ENCODE peak calls at places on chromosome 11, in six cellular contexts. K, T, Z, U, A and P are unnamed samples. For H3K36me3, the result is how much of the 10 kb centered on the place peaks cover.

GRCh38 chr11:110091995-110092576 is 1.1 kb upstream of the ZC3H12C start:
- DNase-seq in T (peak), U (no peak), A (no peak), K (no peak), Z (no peak), P (no peak)

GRCh38 chr11:75796091-75796435 is 18.9 kb upstream of the UVRAG start:
- DNase-seq in Z (no peak), U (no peak), T (no peak), K (no peak), A (no peak), P (no peak)

GRCh38 chr11:101014600-101015242 is 114.9 kb downstream of the PGR start:
- DNase-seq in T (no peak), U (no peak), A (no peak), Z (no peak), K (no peak), P (no peak)

GRCh38 chr11:48104562-48104924 is 112.1 kb upstream of the OR4B1 start:
- DNase-seq in A (no peak), K (no peak), Z (no peak), U (no peak), T (no peak), P (no peak)

GRCh38 chr11:65590240-65590738 is 5.3 kb downstream of the KCNK7 start:
- DNase-seq in U (peak), A (no peak), T (no peak), K (peak), Z (no peak), P (no peak)

GRCh38 chr11:61966673-61967176 is 709 bp downstream of the FTH1 start:
- DNase-seq in A (no peak), U (no peak), T (no peak), K (no peak), Z (no peak), P (peak)

GRCh38 chr11:23797624-23798419 is 699.0 kb upstream of the LUZP2 start:
- DNase-seq in T (no peak), K (no peak), Z (no peak), A (no peak), U (no peak), P (no peak)

GRCh38 chr11:105230586-105230985 is 91.0 kb upstream of the CARD18 start:
- DNase-seq in K (no peak), U (no peak), A (peak), Z (no peak), T (no peak), P (no peak)

GRCh38 chr11:111918390-111919256 is at the start of gene C11orf52:
- DNase-seq in T (peak), A (peak), K (peak), Z (peak), U (no peak), P (peak)

GRCh38 chr11:9972917-9973504 is 309.1 kb downstream of the SWAP70 start:
- DNase-seq in T (peak), Z (no peak), K (peak), U (no peak), A (no peak), P (no peak)

GRCh38 chr11:121237686-121238658 is 54.6 kb upstream of the SC5D start:
- DNase-seq in Z (peak), T (no peak), A (no peak), K (no peak), U (no peak), P (no peak)

GRCh38 chr11:65611758-65612603 is 2.0 kb downstream of the MAP3K11 start:
- DNase-seq in U (no peak), Z (no peak), A (no peak), K (no peak), T (no peak), P (no peak)

GRCh38 chr11:34909955-34910354 is 6.2 kb downstream of the APIP start:
- DNase-seq in Z (no peak), U (no peak), K (peak), A (no peak), T (no peak), P (no peak)

GRCh38 chr11:34405079-34405858 is 33.5 kb upstream of the CAT start:
- DNase-seq in A (no peak), T (no peak), K (no peak), Z (no peak), U (no peak), P (no peak)

GRCh38 chr11:133133053-133133452 is 399.2 kb downstream of the OPCML start:
- DNase-seq in Z (no peak), K (no peak), U (no peak), A (no peak), T (no peak), P (no peak)

GRCh38 chr11:115042002-115042401 is 363.7 kb downstream of the NXPE2 start:
- DNase-seq in T (no peak), K (no peak), U (peak), Z (peak), A (no peak), P (no peak)

GRCh38 chr11:15826826-15827225 is 529.5 kb downstream of the SOX6 start:
- DNase-seq in K (no peak), Z (peak), A (peak), T (peak), U (peak), P (peak)

GRCh38 chr11:65589444-65590239 is 6.0 kb downstream of the KCNK7 start:
- DNase-seq in Z (no peak), A (no peak), U (no peak), K (peak), T (no peak), P (no peak)

GRCh38 chr11:94539420-94539819 is 4.3 kb upstream of the FUT4 start:
- DNase-seq in A (no peak), U (no peak), Z (no peak), K (no peak), T (no peak), P (peak)

GRCh38 chr11:112219476-112220232 is 6.6 kb upstream of the PTS start:
- DNase-seq in T (peak), Z (peak), A (peak), U (no peak), K (peak), P (peak)

GRCh38 chr11:59574467-59574866 is 41.1 kb downstream of the OSBP start:
- DNase-seq in U (no peak), Z (no peak), T (no peak), A (no peak), K (no peak), P (no peak)

GRCh38 chr11:59573216-59573615 is 42.4 kb downstream of the OSBP start:
- DNase-seq in U (no peak), Z (no peak), T (no peak), A (no peak), K (no peak), P (no peak)

GRCh38 chr11:59582006-59582405 is 33.6 kb downstream of the OSBP start:
- DNase-seq in A (no peak), K (no peak), Z (no peak), T (no peak), U (no peak), P (no peak)

GRCh38 chr11:59574932-59575904 is 40.4 kb downstream of the OSBP start:
- DNase-seq in U (no peak), K (no peak), Z (no peak), T (no peak), A (no peak), P (no peak)

GRCh38 chr11:59578369-59578768 is 37.2 kb downstream of the OSBP start:
- DNase-seq in K (no peak), U (no peak), A (no peak), Z (no peak), T (no peak), P (no peak)
- H3K36me3 ChIP-seq in K (under half), U (under half), A (half or more), Z (half or more), T (under half), P (under half)

GRCh38 chr11:74731301-74732094 is at the start of gene CHRDL2:
- DNase-seq in Z (peak), U (peak), A (no peak), K (peak), T (no peak), P (no peak)
- TF ChIP-seq CTCF in Z (no peak), U (no peak), A (no peak), K (no peak), T (no peak), P (no peak)

DNA sequence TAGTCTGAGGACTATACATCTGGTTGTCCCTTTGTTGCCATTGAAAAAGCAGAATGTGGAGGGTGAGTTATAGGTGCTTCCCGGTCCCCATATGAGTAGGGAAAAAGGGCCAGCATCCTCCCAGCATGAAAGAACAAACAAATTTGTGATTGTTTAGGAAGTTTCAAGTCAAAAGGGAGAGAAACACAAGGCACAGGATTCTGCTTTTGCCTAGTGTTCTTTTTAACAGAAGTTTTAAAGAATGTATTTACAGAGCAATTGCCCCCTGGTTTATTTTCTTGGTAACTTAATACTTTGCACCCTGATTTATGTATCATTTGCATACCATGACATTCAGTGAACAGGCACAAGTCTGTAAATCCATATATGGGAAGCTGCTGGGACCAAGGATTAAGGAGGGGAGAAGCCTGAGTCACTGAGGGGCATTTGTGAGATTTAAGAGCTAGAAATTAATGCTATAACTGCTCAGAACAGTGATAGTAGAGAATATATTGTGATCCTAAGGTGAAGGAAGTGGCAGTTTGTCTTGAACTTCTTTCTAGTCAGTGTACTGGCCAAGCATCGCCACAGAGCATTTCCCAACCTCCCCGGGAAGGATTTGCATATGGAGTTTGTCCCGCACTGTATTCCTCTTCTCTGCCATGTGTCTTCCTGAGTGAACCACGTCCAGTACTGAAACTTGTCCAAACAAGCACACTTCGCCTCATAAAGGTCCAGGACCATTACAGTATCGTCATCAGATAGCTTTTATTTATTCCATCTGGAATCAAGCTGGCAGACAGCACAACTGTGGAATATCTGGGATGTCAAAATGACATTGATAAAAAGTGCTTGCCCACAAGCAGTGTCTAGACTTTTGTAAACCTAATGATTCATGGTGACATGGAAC is 103.0 kb downstream of the DBX1 start:
- DNase-seq in T (no peak), A (no peak), Z (no peak), K (no peak), U (no peak), P (no peak)
- H3K36me3 ChIP-seq in T (under half), A (under half), Z (under half), K (under half), U (under half), P (under half)

GRCh38 chr11:97948793-97949192 is 1072.0 kb upstream of the CNTN5 start:
- DNase-seq in T (no peak), K (no peak), U (no peak), A (no peak), Z (no peak), P (no peak)

GRCh38 chr11:97937501-97937900 is 1083.2 kb upstream of the CNTN5 start:
- DNase-seq in T (no peak), Z (no peak), K (no peak), A (no peak), U (no peak), P (no peak)

GRCh38 chr11:97938789-97939188 is 1082.0 kb upstream of the CNTN5 start:
- DNase-seq in A (no peak), U (no peak), T (no peak), K (no peak), Z (no peak), P (no peak)

DNA sequence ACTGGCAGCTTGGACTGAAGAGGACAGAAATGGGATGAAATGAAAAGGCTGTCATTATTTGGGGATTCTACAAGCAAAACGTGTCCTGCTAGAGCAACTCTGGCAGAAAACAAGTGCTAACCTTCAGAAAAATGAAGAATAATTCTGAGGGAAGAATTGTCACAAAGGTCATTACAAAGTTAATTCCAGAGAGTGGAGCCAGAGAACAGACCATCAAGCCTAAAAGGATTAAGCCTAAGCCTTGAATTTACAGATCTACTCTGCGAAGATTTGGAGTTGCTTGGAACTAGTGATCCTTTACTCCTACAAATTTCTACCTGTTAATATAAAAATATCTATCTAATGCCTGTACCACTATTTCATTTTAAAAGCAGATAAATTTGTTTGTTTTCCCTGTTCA is 1077.3 kb upstream of the CNTN5 start:
- DNase-seq in U (no peak), T (no peak), A (no peak), Z (no peak), K (no peak), P (no peak)
- TF ChIP-seq CTCF in U (no peak), T (no peak), A (no peak), Z (peak), K (no peak), P (no peak)

GRCh38 chr11:118375980-118376379 is 16.6 kb downstream of the UBE4A start:
- DNase-seq in K (no peak), U (no peak), A (no peak), T (no peak), Z (no peak), P (no peak)
- H3K36me3 ChIP-seq in K (under half), U (under half), A (under half), T (half or more), Z (half or more), P (under half)